ENCODE peak calls at places on chromosome 10, in four cellular contexts. G is heart left ventricle, U is HS-27A, J is adrenal gland. D is an unnamed sample.

GRCh38 chr10:11856089-11856488 is 32.9 kb downstream of the PROSER2 start:
- DNase-seq in G (no peak), U (no peak), J (no peak), D (no peak)

GRCh38 chr10:89438525-89438924 is 24.2 kb downstream of the IFIT5 start:
- DNase-seq in J (no peak), G (no peak), U (no peak), D (no peak)

GRCh38 chr10:132910901-132911711 is 31.3 kb downstream of the CFAP46 start:
- DNase-seq in U (no peak), J (peak; percentile 4), G (no peak), D (no peak)

GRCh38 chr10:35274511-35275060 is 61.7 kb upstream of the CCNY start:
- DNase-seq in G (no peak), U (no peak), J (no peak), D (no peak)

GRCh38 chr10:89481662-89482061 is 53.7 kb downstream of the SLC16A12 start:
- DNase-seq in U (peak; percentile 65), J (no peak), G (no peak), D (peak; percentile 83)

GRCh38 chr10:85602306-85602705 is 764.3 kb downstream of the GRID1 start:
- DNase-seq in U (no peak), J (no peak), G (no peak), D (no peak)

GRCh38 chr10:71044720-71045119 is 156.4 kb upstream of the PCBD1 start:
- DNase-seq in U (no peak), J (no peak), G (no peak), D (no peak)

GRCh38 chr10:34906021-34906965 is 91.2 kb upstream of the PARD3 start:
- DNase-seq in G (no peak), J (peak; percentile 45), U (no peak), D (no peak)

GRCh38 chr10:99630439-99630838 is 10.2 kb upstream of the SLC25A28 start:
- DNase-seq in U (no peak), J (peak; percentile 61), G (no peak), D (peak; percentile 65)

GRCh38 chr10:7432884-7433726 is 22.3 kb upstream of the SFMBT2 start:
- DNase-seq in J (no peak), U (no peak), G (no peak), D (no peak)

GRCh38 chr10:131892817-131893675 is 7.8 kb upstream of the PPP2R2D start:
- DNase-seq in U (no peak), J (no peak), G (no peak), D (no peak)

GRCh38 chr10:132574783-132575319 is 37.3 kb downstream of the INPP5A start:
- DNase-seq in J (no peak), G (no peak), U (no peak), D (peak; percentile 89)

GRCh38 chr10:84824525-84824924 is 496.1 kb downstream of the CCSER2 start:
- DNase-seq in J (no peak), G (no peak), U (no peak), D (no peak)

GRCh38 chr10:69464801-69465401 is 13.6 kb downstream of the TSPAN15 start:
- DNase-seq in J (peak; percentile 51), U (no peak), G (no peak), D (no peak)

GRCh38 chr10:7069706-7070105 is 341.1 kb downstream of the SFMBT2 start:
- DNase-seq in U (no peak), J (no peak), G (no peak), D (no peak)

GRCh38 chr10:95360122-95360715 is 69.4 kb upstream of the PDLIM1 start:
- DNase-seq in U (no peak), G (no peak), J (no peak), D (peak; percentile 44)

GRCh38 chr10:80409121-80409520 is 770 bp downstream of the PRXL2A start:
- DNase-seq in J (no peak), U (no peak), G (no peak), D (no peak)

GRCh38 chr10:25899304-25899703 is 34.7 kb upstream of the MYO3A start:
- DNase-seq in G (no peak), J (no peak), U (no peak), D (no peak)

GRCh38 chr10:5445006-5445405 is 32.6 kb downstream of the NET1 start:
- DNase-seq in G (no peak), U (no peak), J (no peak), D (no peak)

GRCh38 chr10:71465576-71466252 is 69.0 kb downstream of the CDH23 start:
- DNase-seq in J (no peak), G (no peak), U (no peak), D (no peak)

GRCh38 chr10:111107023-111107422 is 30.2 kb downstream of the ADRA2A start:
- DNase-seq in U (no peak), G (no peak), J (peak; percentile 27), D (no peak)

GRCh38 chr10:12400266-12400931 is 51.1 kb downstream of the CAMK1D start:
- DNase-seq in J (no peak), U (no peak), G (no peak), D (no peak)

GRCh38 chr10:78109210-78109609 is 75.5 kb downstream of the RPS24 start:
- DNase-seq in J (no peak), U (no peak), G (no peak), D (no peak)

GRCh38 chr10:62063795-62064472 is 162.4 kb downstream of the ARID5B start:
- DNase-seq in J (no peak), U (no peak), G (no peak), D (no peak)

GRCh38 chr10:79073784-79074432 is 5.1 kb downstream of the ZMIZ1 start:
- DNase-seq in J (peak; percentile 72), U (no peak), G (peak; percentile 67), D (peak; percentile 89)

GRCh38 chr10:58152698-58153263 is 114.9 kb downstream of the IPMK start:
- DNase-seq in G (peak; percentile 36), J (peak; percentile 45), U (no peak), D (peak; percentile 70)

GRCh38 chr10:90602815-90603600 is 254.8 kb downstream of the HTR7 start:
- DNase-seq in J (no peak), G (no peak), U (no peak), D (peak; percentile 95)

GRCh38 chr10:132223156-132223590 is 36.4 kb downstream of the DPYSL4 start:
- DNase-seq in G (peak; percentile 85), J (peak; percentile 91), U (peak; percentile 8), D (peak; percentile 65)